ENCODE peak calls at places on chromosomes 2 and 18, in four cellular contexts. I, F, N and C are unnamed samples.
A peak's percentile ranks its signal among the peaks of the same experiment; 100 is the strongest.

GRCh38 chr2:109457811-109458210 is 156.0 kb downstream of the SEPTIN10 start:
- DNase-seq in I (no peak), F (peak; percentile 37), N (no peak), C (no peak)

GRCh38 chr2:23690421-23691105 is 236.4 kb downstream of the ATAD2B start:
- DNase-seq in I (no peak), F (no peak), N (peak; percentile 59), C (peak; percentile 51)

GRCh38 chr2:96914332-96914731 is 44.5 kb upstream of the SEMA4C start:
- DNase-seq in I (peak; percentile 27), F (no peak), N (no peak), C (no peak)

GRCh38 chr2:220043155-220043992 is 415.9 kb downstream of the SLC4A3 start:
- DNase-seq in I (peak; percentile 70), F (no peak), N (no peak), C (no peak)

GRCh38 chr2:214593723-214594122 is 182.9 kb downstream of the VWC2L start:
- DNase-seq in I (peak; percentile 92), F (peak; percentile 62), N (no peak), C (no peak)

GRCh38 chr2:112728384-112729175 is 7.8 kb downstream of the NT5DC4 start:
- DNase-seq in I (no peak), F (peak; percentile 23), N (no peak), C (peak; percentile 45)

GRCh38 chr2:30798536-30798991 is 8.7 kb downstream of the CAPN13 start:
- DNase-seq in I (no peak), F (no peak), N (no peak), C (no peak)

GRCh38 chr2:68643011-68643873 is at the start of gene PROKR1:
- DNase-seq in I (peak; percentile 27), F (peak; percentile 39), N (peak; percentile 67), C (peak; percentile 45)

GRCh38 chr2:221671515-221671914 is 99.4 kb upstream of the EPHA4 start:
- DNase-seq in I (peak; percentile 64), F (peak; percentile 36), N (no peak), C (no peak)

GRCh38 chr2:179652296-179652695 is 209.1 kb downstream of the ZNF385B start:
- DNase-seq in I (no peak), F (no peak), N (no peak), C (no peak)

GRCh38 chr2:42922790-42923631 is 130.6 kb upstream of the HAAO start:
- DNase-seq in I (peak; percentile 94), F (no peak), N (peak; percentile 20), C (no peak)

GRCh38 chr2:112706170-112706664 is 14.6 kb upstream of the NT5DC4 start:
- DNase-seq in I (peak; percentile 97), F (peak; percentile 89), N (no peak), C (no peak)

GRCh38 chr18:70535041-70535440 is 246.2 kb downstream of the SOCS6 start:
- DNase-seq in I (no peak), F (peak; percentile 8), N (no peak), C (no peak)

GRCh38 chr2:68799138-68799537 is 64.5 kb downstream of the ARHGAP25 start:
- DNase-seq in I (no peak), F (no peak), N (no peak), C (no peak)

GRCh38 chr2:18690342-18690741 is 101.0 kb upstream of the NT5C1B start:
- DNase-seq in I (no peak), F (peak; percentile 6), N (no peak), C (no peak)

GRCh38 chr18:32321826-32322225 is 132.0 kb downstream of the MEP1B start:
- DNase-seq in I (no peak), F (no peak), N (no peak), C (peak; percentile 25)

GRCh38 chr2:63665806-63666205 is 77.0 kb downstream of the MDH1 start:
- DNase-seq in I (peak; percentile 82), F (peak; percentile 5), N (no peak), C (no peak)

GRCh38 chr2:133993160-133993559 is 260.7 kb upstream of the MGAT5 start:
- DNase-seq in I (no peak), F (no peak), N (no peak), C (peak; percentile 67)

GRCh38 chr2:137262600-137262999 is 497.3 kb downstream of the THSD7B start:
- DNase-seq in I (no peak), F (no peak), N (no peak), C (no peak)